ENCODE peak calls at places on chromosome 1, in five cellular contexts. One of them, this sample, is unnamed.

GRCh38 chr1:40945491-40945973 is 34.0 kb upstream of the CTPS1 start:
- DNase-seq in tibial nerve: no peak
- DNase-seq in psoas muscle: no peak
- DNase-seq in AG04450: no peak
- DNase-seq in cardiac fibroblast: peak; percentile 36
- DNase-seq in this sample: no peak

GRCh38 chr1:33234131-33234530 is 22.2 kb upstream of the ZNF362 start:
- DNase-seq in tibial nerve: no peak
- DNase-seq in psoas muscle: no peak
- DNase-seq in AG04450: no peak
- DNase-seq in cardiac fibroblast: no peak
- DNase-seq in this sample: no peak

GRCh38 chr1:243926803-243927245 is 76.8 kb upstream of the AKT3 start:
- DNase-seq in tibial nerve: no peak
- DNase-seq in psoas muscle: no peak
- DNase-seq in AG04450: peak; percentile 76
- DNase-seq in cardiac fibroblast: peak; percentile 98
- DNase-seq in this sample: peak; percentile 80

GRCh38 chr1:53341521-53341895 is 13.6 kb upstream of the LRP8 start:
- DNase-seq in tibial nerve: no peak
- DNase-seq in psoas muscle: no peak
- DNase-seq in AG04450: no peak
- DNase-seq in cardiac fibroblast: no peak
- DNase-seq in this sample: no peak

GRCh38 chr1:98367426-98367825 is 294.1 kb upstream of the SNX7 start:
- DNase-seq in tibial nerve: no peak
- DNase-seq in psoas muscle: no peak
- DNase-seq in AG04450: no peak
- DNase-seq in cardiac fibroblast: no peak
- DNase-seq in this sample: no peak

GRCh38 chr1:24318988-24319863 is at the start of gene GRHL3:
- DNase-seq in tibial nerve: no peak
- DNase-seq in psoas muscle: no peak
- DNase-seq in AG04450: no peak
- DNase-seq in cardiac fibroblast: no peak
- DNase-seq in this sample: no peak

GRCh38 chr1:235545294-235545930 is 41.2 kb upstream of the B3GALNT2 start:
- DNase-seq in tibial nerve: no peak
- DNase-seq in psoas muscle: no peak
- DNase-seq in AG04450: no peak
- DNase-seq in cardiac fibroblast: no peak
- DNase-seq in this sample: no peak

GRCh38 chr1:38045431-38046332 is 911 bp downstream of the POU3F1 start:
- DNase-seq in tibial nerve: no peak
- DNase-seq in psoas muscle: peak; percentile 35
- DNase-seq in AG04450: no peak
- DNase-seq in cardiac fibroblast: peak; percentile 22
- DNase-seq in this sample: no peak

GRCh38 chr1:243293941-243294722 is 38.3 kb downstream of the SDCCAG8 start:
- DNase-seq in tibial nerve: no peak
- DNase-seq in psoas muscle: no peak
- DNase-seq in AG04450: no peak
- DNase-seq in cardiac fibroblast: peak; percentile 41
- DNase-seq in this sample: peak; percentile 46

GRCh38 chr1:36955016-36955415 is 79.3 kb downstream of the GRIK3 start:
- DNase-seq in tibial nerve: no peak
- DNase-seq in psoas muscle: no peak
- DNase-seq in AG04450: no peak
- DNase-seq in cardiac fibroblast: no peak
- DNase-seq in this sample: no peak

GRCh38 chr1:99580451-99580850 is 65.5 kb upstream of the PALMD start:
- DNase-seq in tibial nerve: no peak
- DNase-seq in psoas muscle: no peak
- DNase-seq in AG04450: no peak
- DNase-seq in cardiac fibroblast: peak; percentile 43
- DNase-seq in this sample: no peak

DNA sequence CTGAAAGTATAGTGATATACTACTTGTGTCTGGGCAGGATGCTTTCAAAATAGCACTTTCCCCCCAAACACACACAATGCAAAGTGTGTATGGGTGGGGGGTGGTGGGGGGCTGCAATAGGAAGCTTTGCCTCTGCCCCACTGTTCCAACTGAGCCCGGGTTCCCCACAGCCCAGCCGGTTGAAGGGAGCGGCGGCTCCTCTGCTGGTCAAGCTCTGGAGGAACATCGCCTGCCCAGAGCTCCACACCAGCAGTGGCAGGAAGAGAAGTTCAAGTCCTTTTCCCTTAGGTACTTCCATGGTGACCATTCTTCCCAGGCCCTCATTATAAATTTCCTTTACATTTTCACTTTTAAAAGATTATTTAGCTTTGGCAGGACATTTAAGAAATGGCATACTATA is 74.9 kb downstream of the CAPZB start:
- DNase-seq in tibial nerve: no peak
- DNase-seq in psoas muscle: no peak
- DNase-seq in AG04450: no peak
- DNase-seq in cardiac fibroblast: no peak
- DNase-seq in this sample: no peak
- TF ChIP-seq CTCF in tibial nerve: no peak
- TF ChIP-seq CTCF in psoas muscle: no peak
- TF ChIP-seq CTCF in AG04450: peak; percentile 2
- TF ChIP-seq CTCF in cardiac fibroblast: no peak
- TF ChIP-seq CTCF in this sample: no peak

GRCh38 chr1:220139966-220140365 is 46.0 kb downstream of the IARS2 start:
- DNase-seq in tibial nerve: no peak
- DNase-seq in psoas muscle: no peak
- DNase-seq in AG04450: no peak
- DNase-seq in cardiac fibroblast: peak; percentile 59
- DNase-seq in this sample: no peak
- H3K4me3 ChIP-seq in tibial nerve: no peak overlapping the region
- H3K4me3 ChIP-seq in psoas muscle: no peak overlapping the region
- H3K4me3 ChIP-seq in AG04450: no peak overlapping the region
- H3K4me3 ChIP-seq in cardiac fibroblast: no peak overlapping the region
- H3K4me3 ChIP-seq in this sample: no peak overlapping the region

GRCh38 chr1:152440635-152441471 is 26.8 kb upstream of the CRNN start:
- DNase-seq in tibial nerve: peak; percentile 65
- DNase-seq in psoas muscle: peak; percentile 51
- DNase-seq in AG04450: no peak
- DNase-seq in cardiac fibroblast: peak; percentile 78
- DNase-seq in this sample: peak; percentile 13
- TF ChIP-seq CTCF in tibial nerve: peak; percentile 78
- TF ChIP-seq CTCF in psoas muscle: peak; percentile 60
- TF ChIP-seq CTCF in AG04450: peak; percentile 62
- TF ChIP-seq CTCF in cardiac fibroblast: peak; percentile 96
- TF ChIP-seq CTCF in this sample: peak; percentile 94

GRCh38 chr1:42852608-42852980 is 6.2 kb downstream of the ZNF691 start:
- DNase-seq in tibial nerve: no peak
- DNase-seq in psoas muscle: no peak
- DNase-seq in AG04450: no peak
- DNase-seq in cardiac fibroblast: no peak
- DNase-seq in this sample: no peak

GRCh38 chr1:42849944-42850343 is 3.5 kb downstream of the ZNF691 start:
- DNase-seq in tibial nerve: no peak
- DNase-seq in psoas muscle: no peak
- DNase-seq in AG04450: no peak
- DNase-seq in cardiac fibroblast: no peak
- DNase-seq in this sample: no peak

GRCh38 chr1:42851960-42852607 is 5.7 kb downstream of the ZNF691 start:
- DNase-seq in tibial nerve: no peak
- DNase-seq in psoas muscle: no peak
- DNase-seq in AG04450: no peak
- DNase-seq in cardiac fibroblast: no peak
- DNase-seq in this sample: no peak

GRCh38 chr1:42851420-42851819 is 5.0 kb downstream of the ZNF691 start:
- DNase-seq in tibial nerve: no peak
- DNase-seq in psoas muscle: no peak
- DNase-seq in AG04450: no peak
- DNase-seq in cardiac fibroblast: no peak
- DNase-seq in this sample: no peak

GRCh38 chr1:42853116-42853884 is 6.9 kb downstream of the ZNF691 start:
- DNase-seq in tibial nerve: no peak
- DNase-seq in psoas muscle: no peak
- DNase-seq in AG04450: no peak
- DNase-seq in cardiac fibroblast: no peak
- DNase-seq in this sample: no peak
- H3K4me3 ChIP-seq in tibial nerve: no peak overlapping the region
- H3K4me3 ChIP-seq in psoas muscle: no peak overlapping the region
- H3K4me3 ChIP-seq in AG04450: no peak overlapping the region
- H3K4me3 ChIP-seq in cardiac fibroblast: no peak overlapping the region
- H3K4me3 ChIP-seq in this sample: no peak overlapping the region

GRCh38 chr1:112744019-112744578 is 29.0 kb upstream of the PPM1J start:
- DNase-seq in tibial nerve: no peak
- DNase-seq in psoas muscle: no peak
- DNase-seq in AG04450: no peak
- DNase-seq in cardiac fibroblast: peak; percentile 54
- DNase-seq in this sample: no peak
- TF ChIP-seq CTCF in tibial nerve: no peak
- TF ChIP-seq CTCF in psoas muscle: peak; percentile 12
- TF ChIP-seq CTCF in AG04450: peak; percentile 72
- TF ChIP-seq CTCF in cardiac fibroblast: peak; percentile 73
- TF ChIP-seq CTCF in this sample: peak; percentile 59

GRCh38 chr1:197907846-197908616 is 5.6 kb downstream of the C1orf53 start:
- DNase-seq in tibial nerve: no peak
- DNase-seq in psoas muscle: no peak
- DNase-seq in AG04450: no peak
- DNase-seq in cardiac fibroblast: no peak
- DNase-seq in this sample: no peak
- H3K4me3 ChIP-seq in tibial nerve: no peak overlapping the region
- H3K4me3 ChIP-seq in psoas muscle: no peak overlapping the region
- H3K4me3 ChIP-seq in AG04450: no peak overlapping the region
- H3K4me3 ChIP-seq in cardiac fibroblast: no peak overlapping the region
- H3K4me3 ChIP-seq in this sample: no peak overlapping the region

This sample was measured in epithelial cell of proximal tubule.